ENCODE peak calls at places on chromosomes 16 and 17, in eight cellular contexts. B, T, U, L, M, E, H and A are unnamed samples.

GRCh38 chr17:45283711-45284110 is 21.8 kb upstream of the SPATA32 start:
- DNase-seq in M (no peak), T (no peak), B (peak; percentile 32), H (no peak), E (no peak), L (no peak), U (no peak), A (no peak)

GRCh38 chr16:8237452-8237851 is 352.9 kb downstream of the TMEM114 start:
- DNase-seq in L (no peak), M (no peak), H (no peak), U (no peak), B (no peak), E (no peak), T (no peak), A (no peak)

GRCh38 chr16:4593069-4593468 is 21.6 kb downstream of the UBALD1 start:
- DNase-seq in E (no peak), T (no peak), L (no peak), B (no peak), H (no peak), M (no peak), U (no peak), A (no peak)

GRCh38 chr17:17981330-17981729 is 8.7 kb downstream of the DRC3 start:
- DNase-seq in U (no peak), M (no peak), E (no peak), L (no peak), T (no peak), B (no peak), H (no peak), A (no peak)

GRCh38 chr17:17125136-17126084 is 80.7 kb downstream of the PLD6 start:
- DNase-seq in M (no peak), E (no peak), H (no peak), B (peak; percentile 63), L (no peak), T (peak; percentile 32), U (no peak), A (no peak)

GRCh38 chr16:49338867-49339266 is 34.7 kb upstream of the C16orf78 start:
- DNase-seq in U (no peak), E (no peak), B (no peak), M (no peak), T (no peak), H (no peak), L (no peak), A (no peak)

GRCh38 chr16:28531777-28532744 is 6.7 kb downstream of the NUPR1 start:
- DNase-seq in L (no peak), E (peak; percentile 83), U (no peak), H (no peak), B (no peak), M (no peak), T (no peak), A (no peak)

GRCh38 chr16:12110361-12111107 is 134.0 kb downstream of the SNX29 start:
- DNase-seq in H (no peak), B (no peak), L (no peak), U (no peak), T (no peak), M (no peak), E (no peak), A (no peak)

GRCh38 chr17:61495161-61495857 is 43.1 kb downstream of the TBX4 start:
- DNase-seq in M (peak; percentile 88), L (no peak), U (no peak), H (peak; percentile 33), T (peak; percentile 93), B (no peak), E (no peak), A (no peak)

GRCh38 chr16:23691483-23692189 is 12.9 kb downstream of the PLK1 start:
- DNase-seq in U (no peak), T (peak; percentile 44), E (no peak), B (no peak), M (peak; percentile 66), L (no peak), H (no peak), A (no peak)

GRCh38 chr17:44543213-44543904 is 13.9 kb upstream of the FZD2 start:
- DNase-seq in L (no peak), U (no peak), B (no peak), E (no peak), M (peak; percentile 99), H (peak; percentile 96), T (peak; percentile 92), A (no peak)

GRCh38 chr17:44910231-44911106 is 4.8 kb downstream of the GFAP start:
- DNase-seq in H (no peak), E (no peak), L (no peak), M (no peak), B (peak; percentile 67), U (no peak), T (no peak), A (peak; percentile 9)

GRCh38 chr17:15271731-15272130 is 6.6 kb upstream of the PMP22 start:
- DNase-seq in U (no peak), T (no peak), L (no peak), H (peak; percentile 65), E (no peak), B (no peak), M (no peak), A (no peak)

GRCh38 chr16:88846088-88846487 is 10.7 kb downstream of the GALNS start:
- DNase-seq in B (no peak), H (peak; percentile 31), U (no peak), E (no peak), L (no peak), M (peak; percentile 23), T (no peak), A (no peak)

GRCh38 chr16:57842606-57843005 is 40.3 kb upstream of the KIFC3 start:
- DNase-seq in B (no peak), M (no peak), U (no peak), H (no peak), T (no peak), L (no peak), E (no peak), A (no peak)

GRCh38 chr16:52050418-52050817 is 496.5 kb downstream of the TOX3 start:
- DNase-seq in H (peak; percentile 24), B (no peak), L (no peak), M (peak; percentile 3), U (no peak), E (no peak), T (peak; percentile 70), A (no peak)

GRCh38 chr16:48392407-48392806 is 7.2 kb upstream of the SIAH1 start:
- DNase-seq in M (no peak), U (no peak), L (no peak), B (no peak), T (no peak), H (no peak), E (no peak), A (no peak)

GRCh38 chr16:1538804-1539520 is 5.5 kb downstream of the TMEM204 start:
- DNase-seq in T (no peak), U (no peak), L (no peak), B (peak; percentile 78), M (no peak), E (no peak), H (no peak), A (peak; percentile 47)

GRCh38 chr16:72013389-72013788 is 4.8 kb downstream of the DHODH start:
- DNase-seq in T (peak; percentile 28), L (no peak), B (peak; percentile 75), E (peak; percentile 40), U (no peak), H (peak; percentile 5), M (peak; percentile 7), A (no peak)

GRCh38 chr17:65181237-65182061 is 44.3 kb downstream of the RGS9 start:
- DNase-seq in U (peak; percentile 52), T (peak; percentile 20), B (no peak), H (no peak), M (no peak), L (no peak), E (no peak), A (peak; percentile 76)

GRCh38 chr17:42428141-42428944 is 5.3 kb upstream of the CAVIN1 start:
- DNase-seq in M (peak; percentile 99), B (peak; percentile 90), U (peak; percentile 14), L (no peak), T (peak; percentile 95), H (peak; percentile 99), E (peak; percentile 73), A (peak; percentile 52)

GRCh38 chr17:64244165-64244564 is 18.9 kb downstream of the TEX2 start:
- DNase-seq in L (no peak), U (no peak), T (peak; percentile 4), B (no peak), H (peak; percentile 34), M (peak; percentile 45), E (no peak), A (no peak)

GRCh38 chr17:12730931-12731521 is 58.3 kb upstream of the ARHGAP44 start:
- DNase-seq in B (no peak), H (peak; percentile 78), E (peak; percentile 34), L (no peak), M (peak; percentile 70), T (peak; percentile 4), U (no peak), A (no peak)

GRCh38 chr17:74923538-74924249 is 379 bp upstream of the OTOP2 start:
- DNase-seq in E (peak; percentile 38), H (peak; percentile 27), M (peak; percentile 43), U (peak; percentile 69), T (peak; percentile 20), B (peak; percentile 95), L (peak; percentile 66), A (peak; percentile 96)

GRCh38 chr17:9273334-9274118 is 252.2 kb downstream of the NTN1 start:
- DNase-seq in H (peak; percentile 52), U (peak; percentile 46), L (no peak), B (peak; percentile 89), M (no peak), T (peak; percentile 4), E (no peak), A (no peak)

GRCh38 chr16:71404364-71404763 is 37.5 kb downstream of the TLE7 start:
- DNase-seq in M (no peak), T (no peak), H (no peak), B (no peak), L (no peak), E (no peak), U (no peak), A (no peak)

GRCh38 chr17:78889525-78889924 is 13.5 kb downstream of the CEP295NL start:
- DNase-seq in T (no peak), U (no peak), H (no peak), E (no peak), L (no peak), M (no peak), B (no peak), A (peak; percentile 71)

GRCh38 chr16:88500255-88500661 is 47.2 kb downstream of the ZFPM1 start:
- DNase-seq in T (no peak), U (no peak), E (no peak), L (no peak), B (no peak), M (no peak), H (no peak), A (no peak)